ENCODE peak calls at places on chromosomes 12 and 14, in four cellular contexts. Q is hepatic stellate cell, K is kidney tubule cell, X is GF-D8. D is an unnamed sample.

GRCh38 chr12:19515179-19515578 is 75.9 kb downstream of the AEBP2 start:
- DNase-seq in Q (no peak), K (peak), X (no peak), D (no peak)

GRCh38 chr12:78194448-78194847 is 363.8 kb downstream of the NAV3 start:
- DNase-seq in Q (peak), K (peak), X (no peak), D (no peak)

GRCh38 chr12:4118601-4119156 is 154.9 kb upstream of the CCND2 start:
- DNase-seq in Q (no peak), K (no peak), X (no peak), D (peak)

GRCh38 chr14:36807727-36808126 is 146.1 kb downstream of the PAX9 start:
- DNase-seq in Q (no peak), K (no peak), X (no peak), D (no peak)

GRCh38 chr14:89926709-89927108 is 27.8 kb downstream of the EFCAB11 start:
- DNase-seq in Q (peak), K (peak), X (no peak), D (no peak)

GRCh38 chr12:76318773-76319594 is 29.2 kb downstream of the BBS10 start:
- DNase-seq in Q (no peak), K (peak), X (no peak), D (no peak)

GRCh38 chr12:110906985-110907384 is 13.4 kb downstream of the MYL2 start:
- DNase-seq in Q (no peak), K (peak), X (no peak), D (no peak)

GRCh38 chr12:116066381-116067230 is 210.9 kb downstream of the MED13L start:
- DNase-seq in Q (peak), K (peak), X (no peak), D (no peak)

GRCh38 chr14:36773136-36773540 is 111.5 kb downstream of the PAX9 start:
- DNase-seq in Q (peak), K (peak), X (no peak), D (no peak)

GRCh38 chr12:31853520-31853919 is 105.7 kb upstream of the RESF1 start:
- DNase-seq in Q (no peak), K (no peak), X (peak), D (no peak)

GRCh38 chr12:11710431-11710830 is 61.0 kb downstream of the ETV6 start:
- DNase-seq in Q (no peak), K (no peak), X (no peak), D (no peak)

GRCh38 chr12:541676-542289 is 82.0 kb downstream of the B4GALNT3 start:
- DNase-seq in Q (no peak), K (peak), X (no peak), D (no peak)

GRCh38 chr14:88352299-88353097 is 29.4 kb upstream of the KCNK10 start:
- DNase-seq in Q (no peak), K (no peak), X (no peak), D (no peak)